ENCODE peak calls at places on chromosomes 12 and 14, in four cellular contexts. D is uterus, A is SK-N-SH, V is pancreas. S is an unnamed sample.

GRCh38 chr12:85527192-85527591 is 247.2 kb downstream of the ALX1 start:
- DNase-seq in A (no peak), D (no peak), V (no peak), S (no peak)

GRCh38 chr12:68865399-68866154 is 57.6 kb downstream of the MDM2 start:
- DNase-seq in A (no peak), D (no peak), V (no peak), S (no peak)

GRCh38 chr14:54901380-54902142 is 1.1 kb downstream of the GCH1 start:
- DNase-seq in D (no peak), A (peak; percentile 48), V (no peak), S (no peak)

GRCh38 chr12:32737715-32738114 is 18.0 kb downstream of the YARS2 start:
- DNase-seq in V (no peak), D (no peak), A (no peak), S (no peak)

GRCh38 chr14:31613188-31613587 is 52.0 kb downstream of the NUBPL start:
- DNase-seq in A (no peak), D (no peak), V (no peak), S (no peak)

GRCh38 chr12:110109037-110109836 is 14.9 kb upstream of the IFT81 start:
- DNase-seq in A (peak; percentile 34), D (peak; percentile 87), V (no peak), S (peak; percentile 97)

GRCh38 chr14:58243790-58244555 is 670 bp upstream of the PSMA3 start:
- DNase-seq in A (no peak), D (no peak), V (no peak), S (no peak)

GRCh38 chr12:119180380-119181040 is 1.8 kb downstream of the HSPB8 start:
- DNase-seq in A (no peak), V (no peak), D (peak; percentile 47), S (peak; percentile 77)

GRCh38 chr14:69034612-69035262 is 55.6 kb upstream of the ACTN1 start:
- DNase-seq in D (no peak), A (no peak), V (no peak), S (no peak)

GRCh38 chr14:53152909-53153701 is at the start of gene DDHD1:
- DNase-seq in D (peak; percentile 78), A (peak; percentile 96), V (peak; percentile 91), S (peak; percentile 27)

GRCh38 chr12:76144253-76144564 is 59.7 kb upstream of the NAP1L1 start:
- DNase-seq in A (peak; percentile 24), V (no peak), D (no peak), S (no peak)

GRCh38 chr14:68012861-68013260 is 193.3 kb downstream of the RAD51B start:
- DNase-seq in D (no peak), V (no peak), A (no peak), S (no peak)

GRCh38 chr12:114687802-114688201 is 3.8 kb upstream of the TBX3 start:
- DNase-seq in D (no peak), V (no peak), A (no peak), S (no peak)

GRCh38 chr12:50103767-50104321 is at the start of gene GPD1:
- DNase-seq in D (peak; percentile 71), V (peak; percentile 89), A (peak; percentile 74), S (no peak)

GRCh38 chr12:64587447-64587846 is 22.8 kb upstream of the RASSF3 start:
- DNase-seq in V (no peak), D (no peak), A (no peak), S (no peak)

GRCh38 chr14:92657457-92658142 is 90.8 kb downstream of the LGMN start:
- DNase-seq in A (no peak), D (no peak), V (no peak), S (no peak)

GRCh38 chr12:102480401-102480800 is at the start of gene IGF1:
- DNase-seq in V (no peak), D (no peak), A (no peak), S (no peak)

GRCh38 chr14:36662258-36662542 is 540 bp downstream of the PAX9 start:
- DNase-seq in V (no peak), D (no peak), A (no peak), S (no peak)

GRCh38 chr14:95173518-95173917 is 16.2 kb upstream of the DICER1 start:
- DNase-seq in D (no peak), A (no peak), V (no peak), S (no peak)

GRCh38 chr12:109923481-109924245 is 23.6 kb downstream of the TCHP start:
- DNase-seq in A (no peak), D (no peak), V (peak; percentile 22), S (no peak)

GRCh38 chr12:105226219-105226618 is 9.8 kb downstream of the APPL2 start:
- DNase-seq in D (peak; percentile 79), V (no peak), A (peak; percentile 73), S (peak; percentile 60)

GRCh38 chr12:114306646-114307045 is 99.3 kb downstream of the TBX5 start:
- DNase-seq in A (no peak), D (no peak), V (no peak), S (no peak)

GRCh38 chr12:66668311-66668710 is 10.6 kb downstream of the GRIP1 start:
- DNase-seq in A (no peak), D (no peak), V (no peak), S (no peak)

GRCh38 chr14:24829862-24830261 is 195.9 kb upstream of the GZMB start:
- DNase-seq in A (no peak), V (no peak), D (no peak), S (no peak)

GRCh38 chr12:49190317-49190716 is 1.4 kb upstream of the TUBA1A start:
- DNase-seq in V (no peak), A (peak; percentile 42), D (no peak), S (no peak)

GRCh38 chr12:130375888-130376287 is 38.2 kb downstream of the PIWIL1 start:
- DNase-seq in A (no peak), V (no peak), D (no peak), S (no peak)

GRCh38 chr14:56963381-56963780 is 153.1 kb upstream of the OTX2 start:
- DNase-seq in V (no peak), A (no peak), D (no peak), S (no peak)

GRCh38 chr12:62785941-62786559 is 148.9 kb downstream of the PPM1H start:
- DNase-seq in D (no peak), V (no peak), A (no peak), S (peak; percentile 16)

GRCh38 chr12:6584293-6584692 is 16.2 kb upstream of the NOP2 start:
- DNase-seq in A (no peak), D (no peak), V (no peak), S (no peak)

GRCh38 chr14:99234982-99235491 is 37.0 kb downstream of the BCL11B start:
- DNase-seq in V (no peak), D (no peak), A (no peak), S (no peak)

GRCh38 chr12:52391618-52392002 is 6.2 kb upstream of the KRT84 start:
- DNase-seq in D (peak; percentile 35), A (peak; percentile 73), V (peak; percentile 75), S (no peak)

GRCh38 chr12:49777800-49778748 is 36.7 kb downstream of the TMBIM6 start:
- DNase-seq in V (peak; percentile 89), D (no peak), A (no peak), S (no peak)

GRCh38 chr12:50099302-50100008 is 4.4 kb upstream of the GPD1 start:
- DNase-seq in A (no peak), D (no peak), V (no peak), S (no peak)

GRCh38 chr12:75058228-75058627 is 151.4 kb downstream of the KCNC2 start:
- DNase-seq in A (no peak), V (no peak), D (no peak), S (no peak)
- TF ChIP-seq CTCF in A (peak; percentile 21), V (no peak), D (no peak), S (no peak)

DNA sequence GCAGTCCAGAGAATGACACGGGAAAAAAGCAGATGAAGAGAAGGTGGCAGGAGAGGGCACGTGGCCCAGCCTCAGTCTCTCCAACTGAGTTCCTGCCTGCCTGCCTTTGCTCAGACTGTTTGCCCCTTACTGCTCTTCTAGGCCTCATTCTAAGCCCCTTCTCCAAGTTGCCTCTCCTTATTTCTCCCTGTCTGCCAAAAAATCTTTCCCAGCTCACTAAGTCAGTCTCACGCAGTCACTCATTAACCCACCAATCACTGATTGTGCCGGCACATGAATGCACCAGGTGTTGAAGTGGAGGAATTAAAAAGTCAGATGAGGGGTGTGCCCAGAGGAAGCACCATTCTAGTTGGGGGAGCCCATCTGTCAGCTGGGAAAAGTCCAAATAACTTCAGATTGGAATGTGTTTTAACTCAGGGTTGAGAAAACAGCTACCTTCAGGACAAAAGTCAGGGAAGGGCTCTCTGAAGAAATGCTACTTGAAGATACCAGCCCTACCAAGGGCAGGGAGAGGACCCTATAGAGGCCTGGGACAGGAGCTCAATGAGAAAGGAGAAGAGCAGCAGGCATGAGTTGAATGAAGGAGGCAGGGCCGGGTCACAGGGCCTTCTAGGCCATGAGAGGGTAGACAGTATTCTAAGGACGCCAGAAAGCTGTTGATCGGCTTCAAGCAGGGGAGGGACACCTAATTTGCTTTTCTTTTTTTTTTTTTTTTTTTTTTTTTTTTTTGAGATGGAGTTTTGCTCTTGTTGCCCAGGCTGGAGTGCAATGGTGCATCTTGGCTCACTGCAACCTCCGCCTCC is 40.9 kb downstream of the DAD1 start:
- DNase-seq in V (no peak), D (no peak), A (no peak), S (peak; percentile 43)
- H3K27ac ChIP-seq in V (no peak overlapping the region), D (peak overlapping the region; percentile 77), A (no peak overlapping the region), S (peak overlapping the region; percentile 14)

DNA sequence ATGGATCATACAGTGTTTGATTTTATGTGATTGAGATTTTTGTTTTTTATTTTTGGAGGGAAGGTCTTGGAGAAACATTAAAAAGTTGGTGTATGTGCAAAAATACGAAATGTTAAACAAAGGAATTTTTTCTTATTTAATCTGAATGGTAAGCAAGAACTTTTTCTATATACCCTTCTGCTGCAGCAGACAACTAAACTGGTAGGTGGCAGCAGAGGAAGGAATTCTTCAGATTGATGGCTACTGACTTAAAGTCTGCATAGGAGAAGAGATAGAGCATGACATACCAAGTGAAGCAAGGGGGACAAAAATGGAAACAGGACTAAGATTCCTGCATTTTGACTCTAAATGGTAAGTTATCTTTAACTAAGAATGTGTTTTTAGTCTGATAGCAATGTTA is 42.0 kb upstream of the A2ML1 start:
- DNase-seq in D (no peak), A (peak; percentile 24), V (no peak), S (no peak)
- TF ChIP-seq CTCF in D (no peak), A (peak; percentile 48), V (no peak), S (peak; percentile 39)

GRCh38 chr12:10211975-10212622 is 578 bp upstream of the GABARAPL1 start:
- DNase-seq in A (peak; percentile 88), D (peak; percentile 98), V (peak; percentile 94), S (peak; percentile 99)
- H3K27ac ChIP-seq in A (peak overlapping the region; percentile 79), D (peak overlapping the region; percentile 100), V (peak overlapping the region; percentile 88), S (peak overlapping the region; percentile 99)

GRCh38 chr14:44505588-44505987 is 1.5 kb downstream of the FSCB start:
- DNase-seq in A (no peak), D (no peak), V (no peak), S (no peak)
- TF ChIP-seq CTCF in A (no peak), D (no peak), V (no peak), S (no peak)

DNA sequence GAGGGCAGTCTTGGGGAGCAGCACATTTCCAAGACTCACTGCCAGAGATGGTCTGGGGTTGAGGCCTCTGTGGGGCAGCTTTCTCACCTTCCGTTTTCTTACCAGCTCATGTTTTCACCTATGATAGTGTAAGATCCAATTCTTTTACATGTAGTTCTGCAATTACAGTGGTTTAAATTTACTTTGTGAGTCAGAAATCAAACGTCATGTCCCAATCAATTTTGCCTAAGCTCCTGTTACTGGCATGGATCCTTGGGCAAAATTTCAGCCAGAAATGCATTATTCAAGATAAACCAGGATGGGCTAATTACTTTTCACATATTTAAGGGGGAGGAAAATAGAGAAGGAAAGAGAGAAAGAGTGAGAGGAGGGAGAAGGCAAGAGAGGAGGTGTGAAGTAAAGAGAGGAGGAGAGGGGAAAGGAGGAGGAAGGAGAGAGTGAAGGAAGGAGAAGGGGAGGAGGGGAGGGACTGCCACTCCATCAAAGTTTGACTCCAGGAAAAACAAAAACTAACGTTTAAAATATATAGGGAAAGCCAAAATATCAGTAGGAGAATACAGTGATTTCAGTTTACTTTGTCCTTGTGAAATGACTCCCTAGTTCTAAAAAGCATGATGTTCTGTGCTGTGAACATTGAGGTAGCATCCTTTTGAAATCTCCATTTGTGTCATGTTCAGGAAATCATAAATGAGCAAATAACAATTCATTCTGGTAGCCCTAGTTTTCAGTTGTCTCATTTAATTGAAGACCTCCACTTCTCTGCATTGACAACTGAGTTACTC is 2.9 kb downstream of the BMAL2 start:
- DNase-seq in D (no peak), V (no peak), A (no peak), S (no peak)
- H3K27ac ChIP-seq in D (no peak overlapping the region), V (no peak overlapping the region), A (no peak overlapping the region), S (peak overlapping the region; percentile 9)